ENCODE peak calls at places on chromosome 16, in nine cellular contexts. Y is mucosa of descending colon, G is A549, D is astrocyte, R is fibroblast of mammary gland, X is left lung, P is choroid plexus epithelial cell, Z is stomach, Q is RWPE2. L is an unnamed sample.
A peak's percentile ranks its signal among the peaks of the same experiment; 100 is the strongest.

GRCh38 chr16:86732621-86733297 is 154.4 kb downstream of the FOXL1 start:
- DNase-seq in Z (no peak), X (no peak), D (peak; percentile 80), G (no peak), Y (no peak), Q (no peak), P (no peak), R (peak; percentile 46), L (no peak)

GRCh38 chr16:23416816-23417215 is 36.2 kb downstream of the COG7 start:
- DNase-seq in Y (no peak), X (no peak), R (no peak), Q (no peak), P (no peak), D (no peak), Z (no peak), G (no peak), L (no peak)

GRCh38 chr16:22123146-22123545 is 30.8 kb downstream of the VWA3A start:
- DNase-seq in Z (no peak), X (no peak), Q (no peak), R (peak; percentile 10), P (peak; percentile 5), D (no peak), G (peak; percentile 21), Y (no peak), L (peak; percentile 33)

GRCh38 chr16:22425847-22426246 is 51.4 kb upstream of the CDR2 start:
- DNase-seq in R (no peak), D (no peak), G (no peak), Y (no peak), Q (no peak), P (no peak), X (no peak), Z (no peak), L (no peak)

GRCh38 chr16:28931801-28932225 is at the start of gene CD19:
- DNase-seq in Y (no peak), D (no peak), G (no peak), Q (no peak), R (no peak), P (no peak), X (no peak), Z (no peak), L (no peak)

GRCh38 chr16:27199235-27199586 is 4.1 kb upstream of the KDM8 start:
- DNase-seq in X (no peak), Z (no peak), Y (no peak), G (no peak), P (no peak), D (no peak), R (no peak), Q (no peak), L (no peak)

GRCh38 chr16:83530293-83530692 is 277.5 kb upstream of the HSBP1 start:
- DNase-seq in P (no peak), Z (no peak), G (no peak), R (peak; percentile 60), D (peak; percentile 64), Q (no peak), X (no peak), Y (no peak), L (peak; percentile 76)

GRCh38 chr16:89924925-89925307 is 1.8 kb downstream of the TUBB3 start:
- DNase-seq in Z (no peak), Y (no peak), G (no peak), X (no peak), Q (no peak), D (no peak), P (no peak), R (no peak), L (no peak)

DNA sequence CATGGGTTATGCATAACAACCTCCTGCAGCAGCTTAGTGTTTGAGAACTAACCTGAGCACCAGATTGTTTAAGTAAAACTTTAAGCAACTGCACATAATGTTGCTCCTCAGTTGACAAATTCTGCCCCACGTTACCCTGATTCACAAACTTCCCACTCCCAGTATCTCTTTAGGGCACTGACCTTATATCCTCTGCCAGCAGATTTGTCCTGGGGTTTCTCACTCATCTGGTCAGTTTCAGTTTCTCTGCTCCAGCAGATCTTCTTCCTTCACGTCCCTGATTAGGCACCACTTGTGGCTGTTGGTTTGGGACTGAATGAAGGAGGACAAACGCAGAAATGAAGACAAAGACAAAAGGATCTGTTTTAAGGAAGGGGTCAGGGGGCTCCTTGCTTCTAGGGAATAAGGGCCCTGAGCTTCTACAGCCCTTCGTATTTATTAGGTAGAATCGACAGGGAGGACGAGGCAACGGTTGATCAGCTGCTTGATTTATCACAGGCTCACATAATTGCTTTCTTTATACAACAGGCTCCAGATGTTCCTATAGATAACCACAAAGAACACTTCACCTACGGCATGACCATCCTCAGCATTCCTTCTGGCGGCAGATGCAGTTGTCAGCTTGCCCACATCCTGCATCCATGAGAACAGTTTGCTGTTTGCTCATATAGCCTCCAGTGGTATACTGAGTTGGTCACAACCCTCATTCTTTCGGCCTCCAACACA is 13.5 kb upstream of the ZNF689 start:
- DNase-seq in Y (no peak), P (no peak), Q (no peak), X (no peak), R (peak; percentile 43), D (no peak), G (no peak), Z (no peak), L (no peak)
- H3K4me3 ChIP-seq in Y (no peak overlapping the region), P (no peak overlapping the region), Q (no peak overlapping the region), X (no peak overlapping the region), R (no peak overlapping the region), D (no peak overlapping the region), G (no peak overlapping the region), Z (no peak overlapping the region), L (no peak overlapping the region)

DNA sequence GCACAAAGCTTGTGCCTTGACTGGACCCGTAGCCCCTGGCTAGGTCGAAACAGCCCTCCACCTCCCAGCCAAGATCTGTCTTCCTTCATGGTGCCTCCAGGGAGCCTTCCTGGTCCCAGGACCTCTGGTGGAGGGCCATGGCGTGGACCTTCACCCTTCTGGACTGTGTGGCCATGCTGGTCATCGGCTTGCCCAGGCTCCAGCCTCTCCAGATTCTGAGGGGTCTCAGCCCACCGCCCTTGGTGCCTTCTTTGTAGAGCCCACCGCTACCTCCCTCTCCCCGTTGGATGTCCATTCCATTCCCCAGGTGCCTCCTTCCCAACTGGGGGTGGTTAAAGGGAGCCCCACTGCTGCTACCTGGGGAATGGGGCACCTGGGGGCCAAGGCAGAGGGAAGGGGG is 3.5 kb downstream of the CTRL start:
- DNase-seq in Y (no peak), Z (no peak), P (no peak), R (no peak), X (no peak), G (no peak), Q (no peak), D (no peak), L (no peak)
- TF ChIP-seq CTCF in Y (no peak), Z (no peak), P (no peak), R (no peak), X (no peak), G (no peak), Q (no peak), D (no peak), L (no peak)

GRCh38 chr16:88769617-88770458 is 15.2 kb downstream of the PIEZO1 start:
- DNase-seq in G (peak; percentile 66), Y (peak; percentile 72), Q (no peak), X (peak; percentile 65), D (no peak), R (no peak), P (peak; percentile 48), Z (no peak), L (no peak)
- H3K4me3 ChIP-seq in G (no peak overlapping the region), Y (no peak overlapping the region), Q (peak overlapping the region; percentile 4), X (peak overlapping the region; percentile 14), D (no peak overlapping the region), R (no peak overlapping the region), P (no peak overlapping the region), Z (peak overlapping the region; percentile 17), L (no peak overlapping the region)

DNA sequence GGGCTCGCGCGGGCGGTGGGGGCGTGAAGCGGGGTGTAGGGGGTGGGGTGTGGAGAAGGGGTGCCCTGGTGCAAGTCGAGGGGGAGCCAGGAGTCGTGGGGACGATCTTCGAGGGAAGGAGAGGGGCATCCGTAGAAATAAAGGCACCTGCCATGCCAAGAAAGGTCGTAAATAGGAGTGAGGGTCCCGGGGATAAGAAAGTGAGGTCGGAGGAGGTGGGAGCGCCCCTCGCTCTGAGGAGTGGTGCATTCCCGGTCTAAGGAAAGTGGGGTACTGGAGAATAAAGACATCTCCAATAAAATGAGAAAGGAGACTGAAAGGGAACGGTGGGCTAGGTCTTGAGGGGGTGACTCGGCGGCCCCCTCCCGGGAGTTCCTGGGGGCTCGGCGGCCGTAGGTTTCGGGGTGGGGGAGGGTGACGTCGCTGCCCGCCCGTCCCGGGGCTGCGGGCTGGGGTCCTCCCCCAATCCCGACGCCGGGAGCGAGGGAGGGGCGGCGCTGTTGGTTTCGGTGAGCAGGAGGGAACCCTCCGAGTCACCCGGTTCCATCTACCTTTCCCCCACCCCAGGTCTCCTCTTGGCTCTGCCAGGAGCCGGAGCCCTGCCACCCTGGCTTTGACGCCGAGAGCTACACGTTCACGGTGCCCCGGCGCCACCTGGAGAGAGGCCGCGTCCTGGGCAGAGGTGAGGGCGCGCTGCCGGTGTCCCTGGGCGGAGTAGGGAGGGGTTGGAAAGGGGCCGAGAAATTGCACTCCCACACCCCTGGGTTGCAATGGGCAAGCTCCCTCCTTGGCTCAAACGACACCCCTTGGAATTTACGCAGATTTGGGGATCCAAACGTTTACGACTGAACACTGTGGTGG is 868 bp downstream of the CDH1 start:
- DNase-seq in G (peak; percentile 73), Y (peak; percentile 87), R (no peak), D (no peak), Q (peak; percentile 74), Z (peak; percentile 87), X (peak; percentile 63), P (no peak), L (no peak)
- TF ChIP-seq CTCF in G (peak; percentile 42), Y (peak; percentile 27), R (no peak), D (no peak), Q (peak; percentile 49), Z (no peak), X (no peak), P (no peak), L (no peak)

GRCh38 chr16:87856796-87857228 is 12.5 kb downstream of the SLC7A5 start:
- DNase-seq in R (no peak), Y (no peak), X (no peak), P (peak; percentile 24), D (no peak), Z (no peak), Q (peak; percentile 75), G (peak; percentile 2), L (peak; percentile 30)
- H3K4me3 ChIP-seq in R (no peak overlapping the region), Y (no peak overlapping the region), X (peak overlapping the region; percentile 13), P (no peak overlapping the region), D (no peak overlapping the region), Z (peak overlapping the region; percentile 6), Q (peak overlapping the region; percentile 1), G (peak overlapping the region; percentile 77), L (no peak overlapping the region)

GRCh38 chr16:56311208-56312027 is 113.9 kb downstream of the AMFR start:
- DNase-seq in Y (no peak), R (no peak), P (no peak), D (no peak), Z (no peak), G (no peak), Q (no peak), X (no peak), L (no peak)
- TF ChIP-seq CTCF in Y (no peak), R (peak; percentile 15), P (peak; percentile 17), D (no peak), Z (no peak), G (peak; percentile 11), Q (no peak), X (no peak), L (no peak)

DNA sequence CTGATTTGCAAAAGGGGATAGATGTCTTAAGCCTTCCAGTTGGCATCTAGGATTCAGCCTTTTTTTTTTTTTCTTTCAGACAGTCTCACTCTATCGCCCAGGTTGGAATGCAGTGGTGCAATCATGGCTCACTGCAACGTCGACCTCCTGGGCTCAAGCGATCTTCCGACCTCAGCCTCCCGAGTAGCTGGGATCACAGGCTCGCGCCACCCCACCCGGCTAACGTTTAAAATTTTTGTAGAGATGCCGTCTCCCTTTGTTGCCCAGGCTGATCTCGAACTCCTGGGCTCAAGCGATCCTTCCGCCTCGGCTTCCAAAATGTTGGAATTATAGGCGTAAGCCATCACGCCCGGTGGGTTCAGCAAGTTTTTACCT is 571 bp upstream of the CCP110 start:
- DNase-seq in G (no peak), Q (no peak), Z (no peak), Y (peak; percentile 43), D (no peak), X (no peak), R (no peak), P (no peak), L (no peak)
- H3K4me3 ChIP-seq in G (no peak overlapping the region), Q (no peak overlapping the region), Z (peak overlapping the region; percentile 91), Y (no peak overlapping the region), D (no peak overlapping the region), X (peak overlapping the region; percentile 97), R (no peak overlapping the region), P (no peak overlapping the region), L (no peak overlapping the region)